ENCODE peak calls at places on chromosomes 2 and 18, in six cellular contexts. D is A549, C is endothelial cell of umbilical vein, F is K562, R is HepG2, I is GM12878. K is an unnamed sample.
A peak's percentile ranks its signal among the peaks of the same experiment; 100 is the strongest.

GRCh38 chr2:19899853-19900525 is 1.8 kb downstream of the TTC32 start:
- DNase-seq in C (peak; percentile 49), R (peak; percentile 21), D (no peak), I (no peak), F (no peak), K (no peak)

GRCh38 chr2:65420712-65421431 is 11.5 kb downstream of the SPRED2 start:
- DNase-seq in R (no peak), I (no peak), D (peak; percentile 50), C (peak; percentile 82), F (peak; percentile 51), K (peak; percentile 86)

GRCh38 chr2:167718560-167718959 is 528.8 kb downstream of the STK39 start:
- DNase-seq in R (no peak), C (no peak), D (no peak), F (no peak), I (no peak), K (no peak)

GRCh38 chr2:437772-438393 is 150.0 kb upstream of the ALKAL2 start:
- DNase-seq in D (no peak), F (peak; percentile 17), R (no peak), C (no peak), I (no peak), K (peak; percentile 73)

GRCh38 chr2:66501267-66501666 is 66.3 kb downstream of the MEIS1 start:
- DNase-seq in C (no peak), D (no peak), R (no peak), F (no peak), I (no peak), K (no peak)

GRCh38 chr18:35122586-35123224 is 81.5 kb downstream of the MAPRE2 start:
- DNase-seq in I (no peak), C (no peak), D (no peak), F (peak; percentile 46), R (no peak), K (no peak)

GRCh38 chr2:169286858-169287257 is 75.5 kb downstream of the LRP2 start:
- DNase-seq in R (no peak), F (no peak), I (no peak), C (no peak), D (no peak), K (no peak)

GRCh38 chr2:41763091-41763490 is 284.7 kb upstream of the PKDCC start:
- DNase-seq in I (no peak), C (no peak), D (no peak), R (no peak), F (no peak), K (no peak)

GRCh38 chr2:168315331-168316072 is 68.1 kb upstream of the STK39 start:
- DNase-seq in R (no peak), I (no peak), D (no peak), F (no peak), C (no peak), K (no peak)

GRCh38 chr2:68643011-68643873 is at the start of gene PROKR1:
- DNase-seq in D (peak; percentile 22), F (peak; percentile 53), R (no peak), C (peak; percentile 10), I (no peak), K (peak; percentile 67)

GRCh38 chr2:127807678-127808353 is 3.2 kb downstream of the WDR33 start:
- DNase-seq in F (no peak), D (no peak), R (no peak), C (no peak), I (no peak), K (no peak)

GRCh38 chr2:45505138-45505537 is 105.9 kb downstream of the SRBD1 start:
- DNase-seq in D (no peak), C (no peak), R (no peak), F (no peak), I (no peak), K (no peak)

GRCh38 chr18:67590571-67591141 is 74.1 kb upstream of the DSEL start:
- DNase-seq in D (no peak), R (no peak), I (no peak), C (peak; percentile 21), F (no peak), K (no peak)

GRCh38 chr2:196607073-196607472 is 32.4 kb upstream of the CCDC150 start:
- DNase-seq in F (peak; percentile 17), I (no peak), R (no peak), C (peak; percentile 86), D (no peak), K (no peak)

GRCh38 chr2:240589850-240590525 is 3.5 kb downstream of the CAPN10 start:
- DNase-seq in I (no peak), D (no peak), C (no peak), R (no peak), F (no peak), K (no peak)

GRCh38 chr2:14781148-14781547 is 148.6 kb downstream of the LRATD1 start:
- DNase-seq in R (no peak), I (no peak), D (no peak), F (no peak), C (no peak), K (no peak)

GRCh38 chr2:129170570-129170969 is 808.9 kb upstream of the RAB6C start:
- DNase-seq in D (no peak), C (no peak), R (no peak), I (no peak), F (no peak), K (no peak)

GRCh38 chr2:140658766-140659165 is 1472.0 kb downstream of the LRP1B start:
- DNase-seq in R (no peak), F (no peak), D (peak; percentile 3), C (no peak), I (no peak), K (no peak)

GRCh38 chr18:49876536-49876935 is 63.2 kb upstream of the ACAA2 start:
- DNase-seq in C (no peak), F (no peak), R (no peak), D (no peak), I (no peak), K (no peak)

GRCh38 chr2:158025263-158025996 is 76.2 kb upstream of the UPP2 start:
- DNase-seq in F (no peak), R (peak; percentile 11), D (no peak), I (no peak), C (no peak), K (no peak)

GRCh38 chr2:53818854-53819435 is 32.1 kb downstream of the ERLEC1 start:
- DNase-seq in D (no peak), I (no peak), C (no peak), R (no peak), F (no peak), K (no peak)

GRCh38 chr18:57784816-57785144 is 18.3 kb downstream of the ATP8B1 start:
- DNase-seq in R (no peak), C (no peak), I (no peak), F (no peak), D (no peak), K (no peak)

GRCh38 chr18:25734336-25734735 is 356.1 kb downstream of the SS18 start:
- DNase-seq in R (no peak), I (no peak), F (no peak), D (no peak), C (no peak), K (no peak)

GRCh38 chr2:136117391-136117841 is 533 bp downstream of the CXCR4 start:
- DNase-seq in I (no peak), F (no peak), R (no peak), D (peak; percentile 52), C (peak; percentile 52), K (peak; percentile 80)

GRCh38 chr18:21361297-21361880 is 119.4 kb downstream of the GREB1L start:
- DNase-seq in D (no peak), R (no peak), I (no peak), C (no peak), F (no peak), K (no peak)

GRCh38 chr18:73839441-73839840 is 308.2 kb downstream of the FBXO15 start:
- DNase-seq in F (no peak), D (no peak), R (no peak), I (no peak), C (no peak), K (peak; percentile 33)

GRCh38 chr2:6932206-6932605 is 15.0 kb downstream of the RNF144A start:
- DNase-seq in I (no peak), F (no peak), D (no peak), R (no peak), C (no peak), K (no peak)

DNA sequence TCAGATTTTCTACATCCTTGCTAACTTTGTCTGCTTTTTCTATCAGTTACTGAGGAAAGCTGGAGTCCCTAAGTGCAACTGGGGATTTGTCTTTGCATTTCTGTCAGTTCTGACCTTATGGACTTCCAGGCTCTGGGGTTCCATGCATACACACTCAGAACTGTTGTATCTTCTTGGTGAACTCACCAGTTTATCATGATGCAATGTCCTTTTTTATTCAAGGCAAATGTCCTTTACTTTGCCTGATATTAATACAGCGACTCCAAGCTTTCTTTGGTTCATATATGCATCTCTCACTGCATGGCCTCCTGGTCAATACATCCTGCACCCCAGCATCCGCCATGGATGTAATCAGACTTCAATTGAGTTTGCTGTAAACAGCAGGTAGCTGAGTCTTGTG is 44.7 kb downstream of the SLC66A2 start:
- DNase-seq in I (no peak), D (no peak), C (no peak), F (no peak), R (no peak), K (no peak)
- TF ChIP-seq MYC in I (no peak), D (no peak), C (no peak), F (no peak), R (no peak), K (no peak)

GRCh38 chr2:75640621-75641121 is 5.9 kb upstream of the MRPL19 start:
- DNase-seq in F (peak; percentile 65), R (peak; percentile 56), C (peak; percentile 83), I (no peak), D (peak; percentile 62), K (peak; percentile 68)
- H3K4me3 ChIP-seq in F (no peak overlapping the region), R (no peak overlapping the region), C (no peak overlapping the region), I (no peak overlapping the region), D (no peak overlapping the region), K (no peak overlapping the region)

GRCh38 chr2:96175951-96176350 is 30.7 kb upstream of the DUSP2 start:
- DNase-seq in R (no peak), F (no peak), D (no peak), C (no peak), I (no peak), K (no peak)

GRCh38 chr2:96176661-96177060 is 31.4 kb upstream of the DUSP2 start:
- DNase-seq in F (no peak), I (no peak), R (no peak), C (peak; percentile 24), D (no peak), K (no peak)

GRCh38 chr2:96180521-96180920 is 28.1 kb downstream of the STARD7 start:
- DNase-seq in C (no peak), I (no peak), R (no peak), D (no peak), F (no peak), K (no peak)

GRCh38 chr2:96181529-96181928 is 27.1 kb downstream of the STARD7 start:
- DNase-seq in I (no peak), R (no peak), F (no peak), C (no peak), D (no peak), K (no peak)

DNA sequence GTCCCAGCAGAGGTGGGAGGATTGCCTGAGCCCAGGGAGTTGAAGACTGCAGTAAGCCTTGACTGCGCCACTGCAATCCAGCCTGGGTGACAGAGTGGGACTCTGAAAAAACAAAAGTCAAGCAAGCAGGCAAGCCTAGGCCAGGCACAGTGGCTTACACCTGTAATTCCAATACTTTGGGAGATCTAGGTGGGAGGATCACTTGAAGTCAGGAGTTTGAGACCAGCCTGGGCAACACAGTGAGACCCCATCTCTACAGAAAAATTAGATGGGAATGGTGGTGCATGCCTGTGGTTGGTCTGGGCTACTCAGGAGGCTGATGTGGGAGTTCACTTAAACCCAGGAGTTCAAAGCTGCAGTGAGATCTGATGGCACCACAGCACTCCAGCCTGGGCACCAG is 28.6 kb downstream of the STARD7 start:
- DNase-seq in F (no peak), C (no peak), R (no peak), D (no peak), I (no peak), K (no peak)
- TF ChIP-seq MYC in F (no peak), C (no peak), R (no peak), D (no peak), I (no peak), K (no peak)

GRCh38 chr2:230823264-230823964 is 41.3 kb upstream of the ITM2C start:
- DNase-seq in F (no peak), D (no peak), I (no peak), C (no peak), R (no peak), K (no peak)
- H3K4me3 ChIP-seq in F (no peak overlapping the region), D (no peak overlapping the region), I (no peak overlapping the region), C (no peak overlapping the region), R (no peak overlapping the region), K (no peak overlapping the region)

K was measured in NB4.